ENCODE peak calls at places on chromosomes 12 and 14, in six cellular contexts. S is PC-3, W is cardiac muscle cell, V is endodermal cell, D is vagina, E is breast epithelium. I is an unnamed sample.

GRCh38 chr12:4203772-4204376 is 69.7 kb upstream of the CCND2 start:
- DNase-seq in V (no peak), S (no peak), D (no peak), E (no peak), W (no peak), I (no peak)

GRCh38 chr14:95536036-95536577 is 1.3 kb downstream of the GLRX5 start:
- DNase-seq in D (no peak), W (no peak), V (peak; percentile 55), S (no peak), E (peak; percentile 13), I (no peak)

GRCh38 chr14:65840118-65840751 is 427.7 kb downstream of the FUT8 start:
- DNase-seq in W (no peak), D (no peak), E (no peak), V (no peak), S (no peak), I (no peak)

GRCh38 chr12:6377667-6377994 is 2.3 kb upstream of the SCNN1A start:
- DNase-seq in D (no peak), V (peak; percentile 62), W (no peak), S (no peak), E (peak; percentile 72), I (no peak)

GRCh38 chr12:18320976-18321375 is 59.7 kb downstream of the PIK3C2G start:
- DNase-seq in W (no peak), V (no peak), E (no peak), D (no peak), S (no peak), I (no peak)

GRCh38 chr14:65096323-65097089 is 5.8 kb downstream of the MAX start:
- DNase-seq in D (no peak), W (peak; percentile 77), S (no peak), E (no peak), V (no peak), I (no peak)

GRCh38 chr14:56821177-56821576 is 10.9 kb upstream of the OTX2 start:
- DNase-seq in V (no peak), D (no peak), E (no peak), S (no peak), W (no peak), I (no peak)

GRCh38 chr12:106747973-106748436 is 26.5 kb upstream of the RIC8B start:
- DNase-seq in D (no peak), V (no peak), S (no peak), E (no peak), W (no peak), I (no peak)

GRCh38 chr12:85657251-85657650 is 179.0 kb downstream of the RASSF9 start:
- DNase-seq in W (no peak), E (no peak), D (no peak), S (no peak), V (no peak), I (no peak)

GRCh38 chr12:29578731-29579130 is 81.2 kb upstream of the OVCH1 start:
- DNase-seq in D (no peak), V (no peak), S (peak; percentile 59), W (no peak), E (no peak), I (no peak)

DNA sequence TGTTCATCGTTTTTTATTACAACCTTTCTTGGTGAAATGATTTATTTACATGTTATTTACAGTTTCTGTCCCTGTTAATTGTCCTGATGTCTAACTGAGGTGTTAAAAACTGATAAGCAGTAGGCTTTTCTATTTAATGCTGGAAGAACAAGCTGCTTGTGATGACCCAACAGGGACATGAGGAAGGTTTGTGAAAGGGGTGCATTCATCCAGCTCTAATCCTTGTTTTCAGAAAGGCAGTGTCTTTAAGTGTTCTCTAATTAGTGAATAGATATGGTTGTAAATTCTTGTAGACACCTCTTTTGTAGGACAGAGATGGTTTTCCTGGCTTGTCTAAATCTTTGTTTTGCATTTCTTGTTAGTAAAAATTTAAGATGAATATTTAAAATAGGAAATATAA is 191.4 kb downstream of the FOXA1 start:
- DNase-seq in W (no peak), E (no peak), D (no peak), V (no peak), S (no peak), I (no peak)
- TF ChIP-seq CTCF in W (no peak), E (no peak), D (no peak), V (no peak), S (no peak), I (no peak)

GRCh38 chr12:100229036-100229635 is 28.5 kb downstream of the ACTR6 start:
- DNase-seq in S (peak; percentile 76), E (no peak), V (peak; percentile 51), D (no peak), W (peak; percentile 25), I (peak; percentile 6)
- TF ChIP-seq CTCF in S (peak; percentile 79), E (no peak), V (no peak), D (no peak), W (no peak), I (peak; percentile 45)

GRCh38 chr12:50102186-50102585 is 1.6 kb upstream of the GPD1 start:
- DNase-seq in V (no peak), S (no peak), E (no peak), D (no peak), W (no peak), I (no peak)

GRCh38 chr12:50102648-50103309 is 1.0 kb upstream of the GPD1 start:
- DNase-seq in E (no peak), D (no peak), V (no peak), W (no peak), S (no peak), I (no peak)

GRCh38 chr12:50103351-50103750 is 457 bp upstream of the GPD1 start:
- DNase-seq in D (no peak), V (no peak), E (no peak), S (no peak), W (no peak), I (no peak)

GRCh38 chr12:50100561-50100960 is 3.2 kb upstream of the GPD1 start:
- DNase-seq in V (no peak), E (no peak), S (no peak), D (no peak), W (no peak), I (no peak)

GRCh38 chr12:50101663-50102062 is 2.1 kb upstream of the GPD1 start:
- DNase-seq in S (peak; percentile 50), E (no peak), D (no peak), V (peak; percentile 83), W (peak; percentile 63), I (peak; percentile 51)
- TF ChIP-seq CTCF in S (peak; percentile 54), E (no peak), D (peak; percentile 27), V (peak; percentile 72), W (peak; percentile 57), I (peak; percentile 73)

GRCh38 chr14:76964695-76965094 is 63.8 kb downstream of the IRF2BPL start:
- DNase-seq in D (no peak), S (no peak), E (no peak), W (no peak), V (peak; percentile 67), I (no peak)

GRCh38 chr14:76967788-76968187 is 60.7 kb downstream of the IRF2BPL start:
- DNase-seq in E (no peak), S (no peak), W (no peak), D (no peak), V (no peak), I (no peak)

GRCh38 chr14:76965232-76965631 is 63.3 kb downstream of the IRF2BPL start:
- DNase-seq in D (no peak), E (no peak), W (no peak), V (no peak), S (no peak), I (no peak)

GRCh38 chr14:76966535-76966934 is 62.0 kb downstream of the IRF2BPL start:
- DNase-seq in S (no peak), D (no peak), W (no peak), V (no peak), E (no peak), I (no peak)

DNA sequence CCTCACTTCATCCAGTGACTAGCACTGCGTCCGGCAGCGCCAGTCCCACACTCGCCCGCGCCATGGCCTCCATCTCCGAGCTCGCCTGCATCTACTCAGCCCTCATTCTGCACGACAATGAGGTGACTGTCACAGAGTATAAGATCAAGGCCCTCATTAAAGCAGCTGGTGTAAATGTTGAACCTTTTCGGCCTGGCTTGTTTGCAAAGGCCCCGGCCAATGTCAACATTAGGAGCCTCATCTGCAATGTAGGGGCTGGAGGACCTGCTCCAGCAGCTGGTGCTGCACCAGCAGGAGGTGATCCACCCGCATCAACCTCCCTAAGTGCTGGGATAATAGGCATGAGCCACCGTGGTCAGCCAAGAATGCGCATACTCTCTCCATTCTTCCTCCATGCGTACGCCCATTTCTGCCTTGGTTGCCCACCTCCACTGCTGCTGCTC is 59.9 kb downstream of the IRF2BPL start:
- DNase-seq in D (no peak), W (no peak), V (peak; percentile 86), S (no peak), E (no peak), I (no peak)
- TF ChIP-seq CTCF in D (no peak), W (no peak), V (peak; percentile 53), S (no peak), E (no peak), I (no peak)

GRCh38 chr12:3135522-3136461 is 58.6 kb downstream of the TSPAN9 start:
- DNase-seq in W (peak; percentile 86), E (peak; percentile 31), V (peak; percentile 91), D (no peak), S (peak; percentile 69), I (peak; percentile 57)
- TF ChIP-seq CTCF in W (peak; percentile 73), E (peak; percentile 48), V (peak; percentile 100), D (peak; percentile 86), S (peak; percentile 79), I (peak; percentile 95)

I was measured in HFFc6.